ENCODE peak calls at places on chromosomes 13 and 19, in nine cellular contexts. Q is B cell, T is uterus, J is EH, K is NCI-H774, I is dermis microvascular lymphatic vessel endothelial cell, V is substantia nigra, Y is GOT3, W is T-helper 1 cell. C is an unnamed sample.

GRCh38 chr13:38577048-38577447 is 109.8 kb upstream of the FREM2 start:
- DNase-seq in Q (no peak), V (no peak), T (no peak), K (no peak), J (no peak), I (no peak), Y (no peak), W (no peak), C (peak)

GRCh38 chr13:51644649-51645048 is 60.4 kb downstream of the WDFY2 start:
- DNase-seq in V (no peak), K (no peak), T (no peak), Y (no peak), Q (no peak), J (peak), I (no peak), W (no peak), C (no peak)

GRCh38 chr19:20503536-20503935 is 62.0 kb downstream of the ZNF737 start:
- DNase-seq in W (no peak), V (no peak), J (peak), Y (no peak), T (peak), I (no peak), Q (no peak), K (no peak), C (no peak)

GRCh38 chr13:67792151-67792665 is 562.1 kb upstream of the PCDH9 start:
- DNase-seq in K (peak), T (no peak), W (no peak), Q (no peak), J (no peak), V (no peak), I (peak), Y (no peak), C (no peak)

GRCh38 chr13:58300224-58300623 is 668.7 kb downstream of the PCDH17 start:
- DNase-seq in K (no peak), W (no peak), Y (no peak), J (no peak), V (no peak), Q (no peak), I (no peak), T (no peak), C (no peak)

GRCh38 chr19:1214862-1215731 is 9.5 kb downstream of the STK11 start:
- DNase-seq in Q (no peak), T (no peak), K (no peak), J (peak), V (peak), W (no peak), Y (no peak), I (no peak), C (no peak)

GRCh38 chr13:42652642-42653415 is 78.9 kb downstream of the TNFSF11 start:
- DNase-seq in K (no peak), Q (no peak), T (no peak), I (no peak), W (no peak), Y (no peak), V (no peak), J (no peak), C (peak)

GRCh38 chr19:13094771-13095392 is 7.8 kb downstream of the LYL1 start:
- DNase-seq in V (no peak), T (no peak), J (no peak), Q (peak), K (no peak), Y (no peak), I (no peak), W (no peak), C (peak)

GRCh38 chr13:70043685-70044084 is 63.9 kb upstream of the ATXN8OS start:
- DNase-seq in J (no peak), T (no peak), Y (no peak), W (no peak), I (no peak), Q (no peak), K (no peak), V (no peak), C (no peak)

GRCh38 chr19:49231389-49231788 is 73.8 kb downstream of the TRPM4 start:
- DNase-seq in W (no peak), J (no peak), I (no peak), T (no peak), V (no peak), Q (no peak), Y (no peak), K (no peak), C (peak)

C was measured in ELF-1.